ENCODE peak calls at places on chromosomes 4 and X, in six cellular contexts. C is NK-92 treated with Interleukin-12 subunit alpha and Interleukin-12 subunit beta, amount 100 ng/mL, for 24 hours; G is posterior cingulate gyrus; T is upper lobe of right lung; D is H9; L is activated CD4-positive, alpha-beta T cell treated with anti-CD3 and anti-CD28 coated beads, Interleukin-2, amount 50 U/mL, for 4 hours. N is an unnamed sample.

GRCh38 chrX:44906041-44906440 is 33.1 kb downstream of the KDM6A start:
- DNase-seq in C (no peak), T (no peak), G (no peak), D (no peak), L (no peak), N (no peak)

GRCh38 chr4:47913328-47913727 is 1.1 kb downstream of the NFXL1 start:
- DNase-seq in C (no peak), L (no peak), G (no peak), T (no peak), D (no peak), N (no peak)

GRCh38 chr4:20464381-20464780 is 212.7 kb downstream of the SLIT2 start:
- DNase-seq in C (no peak), L (no peak), T (no peak), G (no peak), D (no peak), N (peak; percentile 39)

GRCh38 chrX:20350598-20350997 is 83.9 kb upstream of the RPS6KA3 start:
- DNase-seq in C (no peak), L (no peak), T (no peak), G (no peak), D (no peak), N (no peak)

GRCh38 chr4:38523524-38524448 is 140.2 kb upstream of the KLF3 start:
- DNase-seq in D (no peak), C (peak; percentile 34), G (no peak), L (peak; percentile 29), T (no peak), N (no peak)

GRCh38 chr4:72302981-72303704 is 265.9 kb downstream of the ADAMTS3 start:
- DNase-seq in L (peak; percentile 4), T (no peak), D (peak; percentile 71), G (no peak), C (no peak), N (peak; percentile 22)

GRCh38 chrX:71989768-71990167 is 79.1 kb downstream of the NHSL2 start:
- DNase-seq in G (no peak), L (no peak), D (no peak), C (no peak), T (no peak), N (peak; percentile 24)

GRCh38 chrX:97399400-97399799 is 515.7 kb downstream of the RPA4 start:
- DNase-seq in C (no peak), L (no peak), T (no peak), G (no peak), D (no peak), N (peak; percentile 5)

GRCh38 chr4:178081931-178082330 is 639.7 kb upstream of the AGA start:
- DNase-seq in D (no peak), C (no peak), L (no peak), T (no peak), G (no peak), N (no peak)

GRCh38 chrX:129361566-129361965 is 161.7 kb downstream of the SMARCA1 start:
- DNase-seq in C (no peak), G (no peak), L (no peak), D (no peak), T (no peak), N (no peak)

GRCh38 chr4:1591107-1591506 is 93.0 kb downstream of the FAM53A start:
- DNase-seq in D (no peak), L (no peak), G (no peak), T (no peak), C (no peak), N (no peak)

GRCh38 chr4:15434086-15434485 is 6.3 kb downstream of the C1QTNF7 start:
- DNase-seq in T (no peak), L (no peak), G (no peak), D (no peak), C (no peak), N (no peak)

N was measured in amniotic stem cell.